ENCODE peak calls at places on chromosomes 5 and 9, in ten cellular contexts. E is MCF 10A; C is endothelial cell; M is endodermal cell; K is epithelial cell of esophagus; N is uterus; F is HFF-Myc; A is CD8-positive, alpha-beta T cell; Z is GM06990; H is hepatocyte. L is an unnamed sample.

GRCh38 chr5:172646716-172647285 is 5.7 kb downstream of the NEURL1B start:
- DNase-seq in Z (no peak), C (peak), A (no peak), M (peak), H (peak), N (peak), E (no peak), F (no peak), K (peak), L (no peak)

GRCh38 chr5:142683116-142683515 is 2.8 kb downstream of the FGF1 start:
- DNase-seq in C (no peak), K (no peak), N (no peak), E (no peak), A (no peak), H (no peak), M (no peak), Z (no peak), F (no peak), L (no peak)

GRCh38 chr5:154110054-154110453 is 71.3 kb downstream of the MFAP3 start:
- DNase-seq in F (no peak), C (no peak), Z (no peak), H (no peak), M (no peak), A (no peak), N (no peak), E (no peak), K (no peak), L (no peak)

GRCh38 chr5:88883566-88884434 is 816 bp upstream of the MEF2C start:
- DNase-seq in C (peak), N (peak), F (peak), A (no peak), M (peak), E (no peak), K (peak), H (peak), Z (peak), L (peak)

GRCh38 chr9:6673326-6674025 is 27.9 kb upstream of the GLDC start:
- DNase-seq in C (no peak), N (no peak), H (no peak), Z (peak), E (no peak), F (no peak), K (no peak), M (no peak), A (no peak), L (no peak)

GRCh38 chr5:34756781-34757624 is 82.0 kb upstream of the TTC23L start:
- DNase-seq in K (no peak), A (no peak), F (no peak), E (no peak), Z (no peak), M (no peak), C (no peak), N (peak), H (peak), L (no peak)

GRCh38 chr9:94734054-94734754 is 7.7 kb downstream of the AOPEP start:
- DNase-seq in E (no peak), C (no peak), M (no peak), N (no peak), A (no peak), H (no peak), K (no peak), F (no peak), Z (no peak), L (no peak)

GRCh38 chr9:18601026-18601425 is 127.1 kb downstream of the ADAMTSL1 start:
- DNase-seq in F (no peak), H (no peak), Z (no peak), E (peak), M (no peak), C (no peak), N (no peak), K (no peak), A (no peak), L (no peak)

GRCh38 chr5:141223112-141223783 is at the start of gene PCDHB14:
- DNase-seq in C (peak), K (peak), A (no peak), H (peak), F (no peak), E (peak), Z (no peak), N (no peak), M (peak), L (no peak)

GRCh38 chr9:128115187-128116103 is 12.1 kb downstream of the PTGES2 start:
- DNase-seq in K (no peak), C (no peak), M (peak), F (no peak), E (no peak), H (peak), N (peak), A (no peak), Z (peak), L (no peak)

GRCh38 chr9:108889649-108890067 is 27.6 kb downstream of the ACTL7A start:
- DNase-seq in Z (no peak), A (no peak), K (no peak), C (no peak), H (peak), N (no peak), M (no peak), F (no peak), E (peak), L (no peak)

GRCh38 chr5:132774406-132774805 is 2.6 kb downstream of the SEPTIN8 start:
- DNase-seq in A (no peak), K (no peak), E (no peak), F (no peak), C (no peak), M (no peak), N (no peak), H (no peak), Z (no peak), L (no peak)

GRCh38 chr5:169288066-169288753 is 12.7 kb downstream of the SLIT3 start:
- DNase-seq in K (no peak), N (no peak), M (no peak), Z (no peak), C (no peak), F (no peak), H (no peak), E (no peak), A (no peak), L (no peak)

GRCh38 chr5:66863343-66864170 is 267.4 kb downstream of the MAST4 start:
- DNase-seq in K (no peak), Z (no peak), E (no peak), H (no peak), N (no peak), F (no peak), M (peak), C (no peak), A (no peak), L (no peak)

GRCh38 chr5:112977440-112977861 is 853 bp downstream of the DCP2 start:
- DNase-seq in Z (no peak), A (no peak), F (no peak), N (no peak), K (no peak), M (no peak), C (no peak), E (no peak), H (peak), L (no peak)

GRCh38 chr9:14318934-14319513 is 5.1 kb upstream of the NFIB start:
- DNase-seq in C (no peak), N (no peak), A (no peak), K (no peak), Z (no peak), H (no peak), M (no peak), E (no peak), F (no peak), L (no peak)

GRCh38 chr9:94805585-94805984 is 79.1 kb downstream of the AOPEP start:
- DNase-seq in H (peak), A (no peak), C (no peak), E (peak), M (no peak), Z (no peak), F (peak), N (no peak), K (peak), L (peak)

GRCh38 chr9:686381-686813 is 155.1 kb upstream of the DMRT1 start:
- DNase-seq in K (peak), C (no peak), N (no peak), H (no peak), F (no peak), A (no peak), E (peak), M (no peak), Z (no peak), L (no peak)

GRCh38 chr5:180628827-180629702 is 20.3 kb downstream of the FLT4 start:
- DNase-seq in A (no peak), Z (no peak), N (no peak), K (no peak), C (no peak), M (no peak), F (no peak), H (no peak), E (no peak), L (no peak)

GRCh38 chr5:43315262-43315661 is 2.0 kb upstream of the HMGCS1 start:
- DNase-seq in H (peak), E (peak), M (no peak), N (no peak), A (no peak), C (no peak), F (no peak), Z (no peak), K (peak), L (no peak)

GRCh38 chr5:136810198-136810823 is 445.0 kb upstream of the TRPC7 start:
- DNase-seq in K (peak), N (no peak), A (no peak), E (peak), Z (no peak), C (no peak), H (no peak), M (no peak), F (no peak), L (peak)

GRCh38 chr5:136780518-136780917 is 415.2 kb upstream of the TRPC7 start:
- DNase-seq in F (no peak), H (no peak), C (no peak), N (no peak), K (no peak), Z (no peak), M (no peak), E (peak), A (no peak), L (no peak)

GRCh38 chr9:69965416-69966145 is 78.1 kb upstream of the MAMDC2 start:
- DNase-seq in C (no peak), M (no peak), F (no peak), Z (no peak), A (no peak), H (no peak), N (no peak), E (no peak), K (no peak), L (no peak)

GRCh38 chr9:74503219-74503618 is 6.1 kb downstream of the RORB start:
- DNase-seq in A (no peak), H (no peak), M (no peak), C (no peak), Z (no peak), K (no peak), F (no peak), N (no peak), E (no peak), L (no peak)

GRCh38 chr5:73625314-73625904 is 587 bp upstream of the ARHGEF28 start:
- DNase-seq in N (no peak), K (no peak), F (no peak), Z (no peak), H (no peak), M (no peak), A (no peak), E (no peak), C (no peak), L (no peak)

GRCh38 chr9:69549310-69550202 is 122.6 kb downstream of the APBA1 start:
- DNase-seq in H (peak), A (peak), M (peak), Z (no peak), N (no peak), F (no peak), K (peak), C (peak), E (peak), L (peak)

GRCh38 chr5:74275204-74275992 is 365.1 kb downstream of the ENC1 start:
- DNase-seq in C (no peak), F (no peak), K (no peak), E (no peak), H (peak), Z (no peak), N (peak), A (no peak), M (no peak), L (peak)

GRCh38 chr9:80555782-80556325 is 984.1 kb downstream of the TLE4 start:
- DNase-seq in Z (no peak), A (no peak), F (no peak), E (peak), N (no peak), H (no peak), M (no peak), C (no peak), K (peak), L (no peak)

GRCh38 chr5:172415615-172416275 is 38.6 kb downstream of the SH3PXD2B start:
- DNase-seq in F (no peak), M (no peak), A (no peak), N (no peak), Z (no peak), K (no peak), E (no peak), C (no peak), H (no peak), L (no peak)

GRCh38 chr5:116887104-116887503 is 312.5 kb upstream of the SEMA6A start:
- DNase-seq in M (no peak), H (no peak), K (peak), F (no peak), A (no peak), E (peak), N (no peak), Z (no peak), C (no peak), L (no peak)

GRCh38 chr5:81601912-81602311 is 149.0 kb downstream of the SSBP2 start:
- DNase-seq in K (peak), Z (no peak), M (no peak), F (no peak), A (no peak), H (no peak), C (no peak), N (no peak), E (peak), L (no peak)

GRCh38 chr5:40052812-40053211 is 626.9 kb upstream of the PTGER4 start:
- DNase-seq in H (peak), E (peak), C (no peak), N (no peak), F (no peak), Z (no peak), K (peak), A (no peak), M (no peak), L (no peak)

GRCh38 chr5:110338336-110339083 is 388.0 kb downstream of the TMEM232 start:
- DNase-seq in M (no peak), E (no peak), F (no peak), K (no peak), C (no peak), N (peak), H (peak), A (no peak), Z (no peak), L (no peak)

GRCh38 chr5:109080896-109081295 is 328.9 kb downstream of the PJA2 start:
- DNase-seq in F (no peak), C (no peak), H (peak), M (no peak), A (no peak), K (no peak), Z (no peak), N (no peak), E (no peak), L (no peak)

GRCh38 chr9:132241840-132242620 is 80.2 kb downstream of the NTNG2 start:
- DNase-seq in F (no peak), Z (peak), C (no peak), A (peak), K (no peak), H (peak), N (peak), M (no peak), E (no peak), L (no peak)

GRCh38 chr9:15354713-15355112 is 47.7 kb upstream of the TTC39B start:
- DNase-seq in K (no peak), C (no peak), M (peak), F (no peak), A (no peak), E (no peak), H (no peak), Z (no peak), N (no peak), L (no peak)
- TF ChIP-seq CTCF in K (no peak), C (no peak), M (no peak), F (no peak), A (no peak), E (no peak), H (no peak), Z (no peak), N (no peak), L (no peak)

DNA sequence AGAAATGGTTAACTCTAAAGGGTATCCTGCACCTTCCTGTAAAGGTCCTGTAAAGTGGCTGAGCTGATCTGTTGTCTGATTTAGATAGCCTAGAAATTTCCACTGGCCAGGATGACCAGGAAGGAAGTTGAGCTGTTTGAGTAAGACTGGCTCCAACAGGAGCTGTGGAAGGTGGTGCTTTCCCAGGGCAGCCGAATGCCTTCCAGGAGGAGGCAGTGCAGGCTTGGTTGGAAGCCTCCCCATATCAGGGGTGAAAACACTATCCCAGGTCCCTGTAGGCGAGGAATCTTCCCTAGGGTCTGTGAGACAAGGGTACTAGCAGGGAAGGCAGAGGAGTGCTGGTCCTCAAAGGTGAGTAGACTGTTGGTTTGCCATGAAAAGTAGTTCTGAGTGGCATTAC is 98.4 kb downstream of the LIX1 start:
- DNase-seq in H (peak), F (no peak), Z (no peak), M (peak), C (peak), K (peak), A (no peak), N (peak), E (peak), L (no peak)
- TF ChIP-seq CTCF in H (peak), F (peak), Z (peak), M (peak), C (no peak), K (peak), A (no peak), N (peak), E (peak), L (peak)

DNA sequence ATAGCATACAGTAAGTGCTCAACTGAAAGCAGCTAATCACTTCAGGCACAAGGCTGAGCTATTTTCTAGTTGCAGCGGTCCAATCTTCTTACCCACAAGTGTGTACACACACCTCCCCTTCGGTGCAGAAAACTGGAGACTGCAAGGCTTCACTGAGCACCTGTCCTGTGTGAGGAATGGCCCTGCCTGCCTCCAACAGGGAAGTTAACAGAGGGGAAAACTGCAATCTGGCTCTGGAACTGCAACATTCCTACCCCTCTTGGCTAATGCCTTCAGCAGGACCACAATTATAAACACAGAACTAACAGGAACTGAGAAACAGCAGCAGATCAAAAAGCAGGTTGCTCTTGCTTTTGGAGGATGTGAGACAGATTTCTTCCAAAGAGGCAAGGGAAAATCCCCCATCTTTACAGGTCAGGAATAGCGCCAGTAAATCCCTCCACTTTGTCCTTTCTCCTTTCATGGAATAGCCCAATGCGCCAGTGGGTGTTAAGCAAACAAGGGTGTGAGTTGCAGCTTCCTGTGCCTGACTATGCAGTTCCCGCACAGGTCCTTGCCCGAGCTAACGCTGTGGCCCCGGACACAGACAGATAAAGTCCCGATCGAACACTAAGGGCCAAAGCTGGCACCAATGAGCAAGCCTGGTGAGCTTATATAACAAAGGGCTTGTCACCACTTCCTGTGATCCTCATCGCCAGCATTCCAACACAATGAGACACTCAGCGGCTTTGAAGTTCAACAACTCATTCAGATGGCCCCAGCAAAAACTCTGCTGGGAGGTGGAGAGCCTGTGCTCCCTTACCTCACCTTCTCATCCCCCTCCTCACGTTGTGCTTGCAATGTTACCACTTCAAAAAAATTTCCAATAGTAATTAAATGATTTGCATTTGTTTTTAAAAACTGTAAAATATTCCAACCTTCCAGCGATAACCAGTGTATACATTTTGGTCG is 21.5 kb downstream of the SHB start:
- DNase-seq in A (no peak), K (peak), N (no peak), M (peak), F (peak), H (peak), Z (no peak), E (peak), C (peak), L (peak)
- TF ChIP-seq CTCF in A (no peak), K (no peak), N (no peak), M (no peak), F (no peak), H (no peak), Z (no peak), E (no peak), C (no peak), L (no peak)

DNA sequence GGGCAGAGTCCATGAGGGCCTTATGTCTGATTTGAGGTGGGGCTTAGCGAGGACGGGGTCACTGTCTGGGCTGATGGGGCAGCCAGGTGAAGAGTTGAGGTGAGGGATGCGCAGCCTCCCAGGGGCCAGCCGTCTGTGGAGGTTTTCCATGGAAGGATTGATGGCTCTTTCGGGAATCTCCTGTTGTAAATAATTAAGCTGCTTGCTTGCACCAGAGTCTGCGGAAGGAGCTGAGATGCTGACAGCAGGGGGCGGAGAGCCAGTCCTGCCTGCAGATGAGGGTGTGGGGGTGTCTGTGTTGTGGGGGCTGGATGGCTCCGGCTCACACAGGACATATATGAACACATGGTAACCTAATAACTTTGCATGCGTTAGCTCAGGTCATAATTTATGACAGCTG is 36.6 kb upstream of the SEMA4D start:
- DNase-seq in Z (no peak), H (no peak), K (no peak), F (no peak), C (no peak), E (no peak), N (no peak), M (no peak), A (no peak), L (no peak)
- TF ChIP-seq CTCF in Z (no peak), H (no peak), K (no peak), F (no peak), C (no peak), E (no peak), N (no peak), M (no peak), A (no peak), L (no peak)